ENCODE peak calls at places on chromosome 22, in five cellular contexts. E, B, R, V and K are unnamed samples.
A peak's percentile ranks its signal among the peaks of the same experiment; 100 is the strongest.

GRCh38 chr22:29205598-29206371 is at the start of gene EMID1:
- DNase-seq in E (peak; percentile 62), V (peak; percentile 15), B (peak; percentile 42), R (no peak), K (peak; percentile 46)

GRCh38 chr22:45428391-45429385 is 15.2 kb downstream of the RIBC2 start:
- DNase-seq in B (no peak), R (no peak), E (no peak), V (no peak), K (no peak)

GRCh38 chr22:30640361-30640760 is 4.8 kb downstream of the SLC35E4 start:
- DNase-seq in R (no peak), E (no peak), B (no peak), V (no peak), K (no peak)

GRCh38 chr22:46587492-46588278 is 32.5 kb upstream of the GRAMD4 start:
- DNase-seq in R (no peak), E (peak; percentile 28), B (no peak), V (no peak), K (no peak)

GRCh38 chr22:30694171-30694637 is 470 bp upstream of the OSBP2 start:
- DNase-seq in B (peak; percentile 11), R (peak; percentile 13), V (peak; percentile 24), E (peak; percentile 76), K (peak; percentile 40)

GRCh38 chr22:37338539-37339246 is 56.4 kb downstream of the CYTH4 start:
- DNase-seq in V (no peak), R (no peak), B (no peak), E (no peak), K (no peak)

GRCh38 chr22:22703715-22704114 is 59.3 kb downstream of the GGTLC2 start:
- DNase-seq in R (no peak), B (no peak), V (no peak), E (no peak), K (no peak)

GRCh38 chr22:47376901-47377520 is 614.6 kb downstream of the TBC1D22A start:
- DNase-seq in R (no peak), V (no peak), B (no peak), E (no peak), K (no peak)

DNA sequence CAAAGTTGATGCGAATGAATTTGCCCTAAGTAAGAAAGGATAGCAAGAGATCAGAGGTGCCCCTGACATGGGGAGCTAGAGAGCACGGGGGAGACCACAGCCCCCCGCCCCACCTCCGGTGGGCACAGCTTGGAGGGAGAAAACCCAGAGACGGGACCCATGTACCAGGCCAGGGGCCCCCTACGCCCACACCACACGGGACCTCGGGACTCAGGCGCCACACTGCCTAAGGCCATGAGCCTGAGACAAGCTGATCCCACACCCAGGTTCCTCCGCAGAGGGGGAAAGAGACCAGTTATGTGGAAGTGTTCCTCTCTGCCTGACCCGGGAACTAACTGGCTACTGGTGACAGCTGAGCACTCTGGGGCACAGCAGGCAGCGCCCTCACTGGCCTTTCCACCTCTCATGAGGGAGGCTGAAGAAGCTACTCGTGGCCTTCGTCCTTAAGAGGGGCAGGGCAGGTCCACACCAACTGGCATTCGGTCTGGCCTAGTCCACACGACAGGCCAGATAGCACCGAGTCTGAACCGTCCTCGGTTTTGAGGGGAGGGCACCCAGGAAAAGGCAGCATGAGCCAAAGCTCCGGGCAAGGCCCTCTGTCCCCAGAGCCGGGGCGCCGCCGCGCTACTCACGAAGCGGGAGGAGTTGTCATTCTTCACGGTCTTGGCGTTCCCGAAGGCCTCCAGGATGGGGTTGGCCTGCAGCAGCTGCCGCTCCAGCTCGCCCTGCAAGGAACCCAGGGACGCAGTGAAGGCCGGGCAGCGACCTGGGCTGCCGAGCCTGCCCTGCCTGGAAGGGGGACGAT is 65.8 kb downstream of the MYH9 start:
- DNase-seq in V (no peak), E (no peak), R (no peak), B (no peak), K (no peak)
- H3K27ac ChIP-seq in V (no peak overlapping the region), E (no peak overlapping the region), R (no peak overlapping the region), B (peak overlapping the region; percentile 27), K (no peak overlapping the region)

GRCh38 chr22:20779813-20780148 is 5.9 kb downstream of the SERPIND1 start:
- DNase-seq in V (no peak), R (no peak), B (peak; percentile 55), E (no peak), K (no peak)
- H2BK12ac ChIP-seq in V (no peak overlapping the region), R (no peak overlapping the region), B (no peak overlapping the region), E (no peak overlapping the region), K (no peak overlapping the region)

DNA sequence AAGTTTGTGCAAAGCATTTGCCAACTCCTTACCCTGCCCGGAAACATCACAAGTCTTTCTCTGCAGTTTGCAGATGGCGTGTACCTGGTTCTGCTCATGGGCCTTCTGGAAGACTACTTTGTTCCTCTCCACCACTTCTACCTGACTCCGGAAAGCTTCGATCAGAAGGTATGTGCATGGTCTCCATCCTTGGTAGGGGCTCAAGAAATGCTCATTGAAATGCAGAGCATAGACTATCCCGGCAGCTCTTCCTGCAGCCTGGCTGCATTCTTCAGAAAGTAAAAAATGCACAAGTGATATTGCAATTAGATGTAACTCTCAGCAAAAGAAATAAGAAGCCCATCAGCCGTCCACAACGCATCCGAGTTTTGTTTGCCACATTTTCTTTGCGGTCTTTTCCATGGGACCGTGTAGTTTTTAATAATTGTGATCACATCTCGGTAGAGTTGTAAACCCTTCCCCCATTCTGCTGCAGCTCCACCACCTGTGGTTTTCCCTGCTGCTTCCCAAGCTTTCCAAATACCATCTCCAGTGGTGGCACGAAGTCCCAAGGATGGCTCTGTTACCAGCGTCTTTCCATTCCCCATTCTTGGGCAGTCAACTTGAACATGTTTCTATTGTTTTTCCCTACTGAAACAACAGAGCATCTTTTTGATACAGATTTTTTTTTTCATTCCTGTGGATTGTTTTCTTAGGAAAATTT is 22.7 kb upstream of the PARVG start:
- DNase-seq in B (no peak), R (no peak), V (no peak), E (no peak), K (no peak)
- H3K27ac ChIP-seq in B (no peak overlapping the region), R (no peak overlapping the region), V (no peak overlapping the region), E (no peak overlapping the region), K (no peak overlapping the region)

GRCh38 chr22:20393705-20394476 is at the start of gene ZNF74:
- DNase-seq in R (peak; percentile 76), V (peak; percentile 89), E (peak; percentile 94), B (peak; percentile 89), K (peak; percentile 86)
- H2BK12ac ChIP-seq in R (peak within 1 kb of the TSS; percentile 64), V (no peak within 1 kb of the TSS), E (no peak within 1 kb of the TSS), B (no peak within 1 kb of the TSS), K (peak within 1 kb of the TSS; percentile 50)

GRCh38 chr22:32804036-32804435 is 2.5 kb downstream of the TIMP3 start:
- DNase-seq in R (no peak), V (peak; percentile 28), B (no peak), E (no peak), K (no peak)
- H3K27ac ChIP-seq in R (no peak overlapping the region), V (no peak overlapping the region), B (no peak overlapping the region), E (no peak overlapping the region), K (no peak overlapping the region)

DNA sequence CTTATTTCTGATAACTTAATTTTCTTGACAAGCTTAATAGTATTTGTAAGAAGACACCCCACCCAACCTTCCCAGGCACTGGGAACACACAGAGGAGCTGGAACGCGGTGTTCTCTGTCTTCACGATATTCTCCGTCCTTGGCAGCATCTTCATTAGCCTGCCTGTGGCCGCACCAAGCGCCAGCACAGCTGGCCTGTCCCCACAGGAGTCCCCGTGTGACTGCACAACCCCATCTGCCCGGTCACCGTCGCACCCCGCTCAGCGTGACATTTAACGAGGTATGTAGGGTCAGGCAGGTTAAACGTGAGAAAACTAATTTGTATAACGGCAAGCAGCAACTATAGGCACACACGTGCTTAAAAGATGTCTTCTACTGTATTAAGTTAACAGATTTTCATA is 293.3 kb downstream of the BRD1 start:
- DNase-seq in B (no peak), E (peak; percentile 14), V (no peak), R (no peak), K (no peak)
- H2BK12ac ChIP-seq in B (no peak overlapping the region), E (no peak overlapping the region), V (peak overlapping the region; percentile 56), R (peak overlapping the region; percentile 20), K (no peak overlapping the region)

GRCh38 chr22:49991167-49991566 is 21.4 kb downstream of the IL17REL start:
- DNase-seq in E (no peak), R (no peak), V (no peak), B (no peak), K (no peak)
- H3K27ac ChIP-seq in E (no peak overlapping the region), R (no peak overlapping the region), V (no peak overlapping the region), B (no peak overlapping the region), K (no peak overlapping the region)

DNA sequence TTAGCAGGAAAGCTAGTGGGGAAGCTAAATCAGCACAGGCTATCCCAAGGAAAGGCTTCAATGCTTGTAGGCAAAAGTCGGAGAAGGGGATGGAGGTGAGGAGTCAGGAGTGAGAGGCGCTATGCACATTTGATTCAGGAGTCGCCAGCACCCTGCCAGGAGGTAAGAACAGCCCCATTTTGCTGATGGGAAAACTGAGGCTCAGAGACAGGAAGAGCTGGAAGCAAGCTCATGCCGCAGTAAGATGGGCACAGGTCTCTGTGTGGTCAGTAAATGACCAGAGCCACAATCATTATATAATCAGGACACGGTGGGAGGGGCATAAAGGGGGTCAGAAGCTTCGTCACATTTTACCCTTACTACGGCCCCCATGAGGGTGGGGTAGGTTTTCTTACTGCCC is 504.4 kb downstream of the MN1 start:
- DNase-seq in E (no peak), V (no peak), R (no peak), B (no peak), K (no peak)
- H2BK12ac ChIP-seq in E (no peak overlapping the region), V (no peak overlapping the region), R (no peak overlapping the region), B (no peak overlapping the region), K (peak overlapping the region; percentile 18)

GRCh38 chr22:44057411-44057987 is 33.4 kb downstream of the PARVB start:
- DNase-seq in E (no peak), R (no peak), B (no peak), V (no peak), K (no peak)
- H3K27ac ChIP-seq in E (no peak overlapping the region), R (no peak overlapping the region), B (no peak overlapping the region), V (no peak overlapping the region), K (no peak overlapping the region)

DNA sequence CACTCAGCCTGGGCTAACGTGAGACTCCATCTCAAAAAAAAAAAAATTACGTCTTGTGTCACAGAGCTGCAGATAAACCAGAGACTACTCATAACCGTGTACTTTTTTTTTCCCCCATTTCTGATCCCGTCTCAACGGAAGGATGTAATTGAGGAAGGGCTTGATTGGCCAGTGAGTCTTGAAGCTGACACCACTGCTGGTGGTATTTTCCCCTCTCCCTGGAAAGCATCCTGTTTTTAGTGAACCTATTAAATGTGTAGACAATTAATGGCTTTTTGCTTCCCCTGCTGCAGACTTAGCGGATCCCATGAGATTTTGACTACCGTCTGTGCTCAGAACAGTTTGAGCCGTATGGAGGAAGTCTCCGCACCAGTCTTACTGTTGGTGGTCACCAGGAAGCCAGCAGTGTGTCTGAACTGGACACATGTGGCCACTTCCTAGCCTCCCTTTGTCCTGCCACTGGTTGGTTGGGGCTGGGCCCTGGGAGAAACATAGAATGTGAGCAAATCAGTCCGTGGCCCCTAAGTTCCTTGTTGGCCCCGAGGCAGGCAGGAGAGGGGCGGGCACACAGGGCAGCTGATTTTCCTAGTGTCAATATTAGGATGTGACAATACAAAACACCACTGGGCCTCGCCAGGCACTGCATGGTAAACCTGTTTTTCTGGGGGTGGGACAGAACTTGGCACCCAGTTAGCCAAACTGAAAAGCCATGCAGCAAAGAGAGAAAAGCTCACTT is 3.1 kb downstream of the BIK start:
- DNase-seq in E (no peak), V (no peak), B (no peak), R (no peak), K (no peak)
- H2BK12ac ChIP-seq in E (no peak overlapping the region), V (no peak overlapping the region), B (no peak overlapping the region), R (no peak overlapping the region), K (no peak overlapping the region)